ENCODE peak calls at places on chromosomes 2 and 18, in seven cellular contexts. C, Q, L, F, Y, U and W are unnamed samples.

GRCh38 chr2:7829241-7829640 is 852.6 kb upstream of the ID2 start:
- DNase-seq in F (no peak), Y (no peak), L (no peak), Q (no peak), C (no peak), U (no peak), W (no peak)

GRCh38 chr2:142020368-142020767 is 110.4 kb downstream of the LRP1B start:
- DNase-seq in U (no peak), C (no peak), Q (no peak), L (no peak), F (no peak), Y (no peak), W (no peak)

GRCh38 chr2:26347286-26347865 is 787 bp upstream of the ADGRF3 start:
- DNase-seq in Y (no peak), Q (no peak), C (no peak), F (no peak), L (peak; percentile 11), U (no peak), W (no peak)

GRCh38 chr18:23629444-23629946 is 33.2 kb downstream of the ANKRD29 start:
- DNase-seq in L (no peak), F (no peak), C (no peak), U (no peak), Q (no peak), Y (no peak), W (no peak)

GRCh38 chr2:158391876-158392275 is 64.7 kb downstream of the CCDC148 start:
- DNase-seq in C (no peak), Q (no peak), F (no peak), U (no peak), L (no peak), Y (no peak), W (no peak)

GRCh38 chr2:178514664-178515063 is 34.4 kb downstream of the PLEKHA3 start:
- DNase-seq in C (no peak), Y (peak; percentile 50), L (no peak), Q (no peak), F (no peak), U (no peak), W (no peak)

GRCh38 chr2:30733829-30734520 is 73.3 kb downstream of the CAPN13 start:
- DNase-seq in Q (no peak), F (no peak), U (no peak), Y (no peak), L (no peak), C (no peak), W (no peak)

GRCh38 chr18:5787936-5788335 is 107.4 kb downstream of the TMEM200C start:
- DNase-seq in L (no peak), Y (no peak), C (no peak), U (no peak), Q (no peak), F (no peak), W (no peak)

GRCh38 chr18:28666216-28666615 is 489.3 kb upstream of the CDH2 start:
- DNase-seq in Q (no peak), Y (no peak), F (no peak), L (no peak), U (no peak), C (no peak), W (no peak)

GRCh38 chr2:150495993-150496627 is 8.6 kb upstream of the RND3 start:
- DNase-seq in U (no peak), C (no peak), Q (no peak), L (no peak), F (no peak), Y (no peak), W (no peak)

GRCh38 chr18:56789004-56789888 is 138.1 kb downstream of the WDR7 start:
- DNase-seq in Q (peak; percentile 35), U (no peak), L (no peak), F (no peak), Y (peak; percentile 20), C (no peak), W (peak; percentile 56)

GRCh38 chr2:112670521-112671022 is 24.8 kb downstream of the SLC20A1 start:
- DNase-seq in Q (no peak), C (no peak), U (no peak), Y (no peak), F (no peak), L (no peak), W (no peak)

GRCh38 chr18:63788447-63789096 is 13.4 kb downstream of the SERPINB7 start:
- DNase-seq in F (no peak), Q (no peak), U (no peak), C (no peak), L (peak; percentile 64), Y (peak; percentile 63), W (no peak)

GRCh38 chr18:44500820-44501670 is 179.6 kb upstream of the SETBP1 start:
- DNase-seq in C (no peak), F (no peak), Y (no peak), U (no peak), Q (no peak), L (no peak), W (no peak)

GRCh38 chr18:11700876-11701275 is 11.8 kb downstream of the GNAL start:
- DNase-seq in Q (no peak), F (no peak), L (no peak), C (no peak), U (no peak), Y (no peak), W (no peak)

GRCh38 chr2:190075623-190076022 is 13.1 kb upstream of the MSTN start:
- DNase-seq in C (no peak), Q (no peak), U (no peak), Y (no peak), L (no peak), F (no peak), W (no peak)

GRCh38 chr2:647691-648231 is 29.4 kb downstream of the TMEM18 start:
- DNase-seq in L (no peak), C (no peak), U (no peak), F (no peak), Q (no peak), Y (no peak), W (no peak)

GRCh38 chr2:120653026-120653425 is 82.6 kb upstream of the GLI2 start:
- DNase-seq in Q (no peak), C (no peak), L (no peak), Y (no peak), F (no peak), U (no peak), W (no peak)

GRCh38 chr2:105873721-105874120 is 129.0 kb downstream of the NCK2 start:
- DNase-seq in U (no peak), C (peak; percentile 21), Y (peak; percentile 69), L (no peak), Q (no peak), F (peak; percentile 27), W (no peak)

GRCh38 chr2:1640301-1641135 is 103.8 kb downstream of the PXDN start:
- DNase-seq in C (no peak), Y (no peak), Q (no peak), U (no peak), L (no peak), F (no peak), W (no peak)

GRCh38 chr18:63848159-63848558 is 39.3 kb upstream of the SERPINB2 start:
- DNase-seq in Y (peak; percentile 72), C (no peak), L (peak; percentile 40), F (no peak), Q (no peak), U (no peak), W (peak; percentile 70)

GRCh38 chr2:157032019-157032418 is 225.5 kb upstream of the GALNT5 start:
- DNase-seq in F (no peak), L (peak; percentile 96), Y (peak; percentile 51), U (no peak), Q (no peak), C (no peak), W (peak; percentile 96)

GRCh38 chr18:40529478-40529877 is 1425.6 kb upstream of the PIK3C3 start:
- DNase-seq in C (no peak), F (no peak), U (no peak), Y (no peak), L (no peak), Q (no peak), W (peak; percentile 2)

GRCh38 chr2:1811258-1811970 is 67.1 kb upstream of the PXDN start:
- DNase-seq in Q (no peak), C (no peak), Y (no peak), F (no peak), U (no peak), L (no peak), W (no peak)

GRCh38 chr2:241226723-241227634 is 38.5 kb downstream of the ANO7 start:
- DNase-seq in Q (no peak), L (no peak), U (no peak), Y (no peak), F (no peak), C (no peak), W (no peak)

GRCh38 chr2:25608718-25609117 is 64.7 kb downstream of the DTNB start:
- DNase-seq in F (no peak), Q (no peak), C (no peak), Y (no peak), U (no peak), L (no peak), W (no peak)

GRCh38 chr2:127027715-127028114 is 79.2 kb downstream of the BIN1 start:
- DNase-seq in Y (no peak), C (no peak), U (no peak), Q (no peak), F (no peak), L (no peak), W (no peak)

GRCh38 chr18:46294325-46294724 is 190.1 kb downstream of the HAUS1 start:
- DNase-seq in L (no peak), Q (no peak), Y (no peak), C (no peak), U (no peak), F (no peak), W (no peak)

GRCh38 chr2:170812716-170813585 is 3.7 kb upstream of the GAD1 start:
- DNase-seq in C (no peak), F (no peak), Q (peak; percentile 77), Y (peak; percentile 92), L (peak; percentile 62), U (no peak), W (peak; percentile 92)

GRCh38 chr2:18309627-18310026 is 250.8 kb downstream of the RDH14 start:
- DNase-seq in Y (no peak), U (no peak), Q (no peak), L (no peak), F (no peak), C (no peak), W (no peak)

GRCh38 chr2:70808983-70809958 is 11.1 kb downstream of the CLEC4F start:
- DNase-seq in C (no peak), F (no peak), Q (no peak), L (no peak), U (no peak), Y (no peak), W (no peak)

GRCh38 chr2:240328526-240328925 is 106.9 kb upstream of the GPC1 start:
- DNase-seq in U (no peak), C (no peak), L (no peak), Y (no peak), Q (no peak), F (no peak), W (no peak)

GRCh38 chr2:236261452-236261851 is 2.8 kb downstream of the ASB18 start:
- DNase-seq in F (no peak), Q (no peak), L (no peak), U (no peak), Y (no peak), C (no peak), W (no peak)

GRCh38 chr18:63963610-63964256 is 6.1 kb upstream of the SERPINB8 start:
- DNase-seq in L (peak; percentile 45), Y (peak; percentile 64), U (no peak), F (peak; percentile 14), C (peak; percentile 39), Q (peak; percentile 11), W (peak; percentile 69)